ENCODE peak calls at places on chromosome 14, in six cellular contexts. L, W, M, Z, A and D are unnamed samples.

GRCh38 chr14:32013083-32013482 is 64.0 kb upstream of the ARHGAP5 start:
- DNase-seq in L (no peak), Z (no peak), A (peak), W (no peak), M (peak), D (no peak)

GRCh38 chr14:36217732-36218131 is 41.2 kb upstream of the PTCSC3 start:
- DNase-seq in W (no peak), M (no peak), A (no peak), L (no peak), Z (peak), D (peak)

GRCh38 chr14:103543140-103543539 is 14.1 kb downstream of the TRMT61A start:
- DNase-seq in L (no peak), Z (no peak), W (no peak), A (no peak), M (no peak), D (no peak)

GRCh38 chr14:96631030-96631429 is 128.8 kb downstream of the PAPOLA start:
- DNase-seq in M (no peak), A (no peak), L (no peak), Z (no peak), W (no peak), D (no peak)

GRCh38 chr14:103858063-103858820 is 10.9 kb upstream of the PPP1R13B start:
- DNase-seq in W (no peak), A (no peak), Z (no peak), M (no peak), L (no peak), D (no peak)

GRCh38 chr14:106083082-106083481 is 556.7 kb downstream of the TMEM121 start:
- DNase-seq in Z (no peak), A (no peak), M (no peak), L (no peak), W (no peak), D (peak)

GRCh38 chr14:19799880-19800279 is 3.7 kb upstream of the OR4N2 start:
- DNase-seq in M (no peak), A (no peak), L (no peak), Z (no peak), W (no peak), D (no peak)

GRCh38 chr14:21308132-21308478 is 28.2 kb downstream of the RPGRIP1 start:
- DNase-seq in A (no peak), M (peak), Z (no peak), W (no peak), L (no peak), D (no peak)

GRCh38 chr14:85250369-85250768 is 279.6 kb upstream of the FLRT2 start:
- DNase-seq in A (peak), W (no peak), L (no peak), Z (no peak), M (no peak), D (no peak)

GRCh38 chr14:103716091-103716801 is 636 bp downstream of the ZFYVE21 start:
- DNase-seq in W (peak), L (peak), M (no peak), Z (no peak), A (no peak), D (no peak)

GRCh38 chr14:77148510-77149231 is 7.1 kb upstream of the ZDHHC22 start:
- DNase-seq in W (no peak), L (no peak), A (no peak), Z (peak), M (peak), D (no peak)

GRCh38 chr14:72479471-72479931 is 414.4 kb downstream of the DPF3 start:
- DNase-seq in W (peak), M (no peak), A (peak), Z (no peak), L (no peak), D (peak)

GRCh38 chr14:23402296-23403138 is 5.6 kb downstream of the MYH6 start:
- DNase-seq in A (no peak), L (no peak), Z (no peak), W (no peak), M (no peak), D (no peak)
- TF ChIP-seq CTCF in A (no peak), L (no peak), Z (no peak), W (no peak), M (no peak), D (no peak)

GRCh38 chr14:56118611-56119181 is 485 bp downstream of the PELI2 start:
- DNase-seq in W (peak), Z (no peak), M (no peak), A (peak), L (peak), D (no peak)

GRCh38 chr14:56120091-56120632 is 2.0 kb downstream of the PELI2 start:
- DNase-seq in M (no peak), Z (peak), W (no peak), L (peak), A (peak), D (no peak)

GRCh38 chr14:56119221-56119967 is 1.2 kb downstream of the PELI2 start:
- DNase-seq in W (peak), Z (peak), M (peak), A (peak), L (peak), D (no peak)

GRCh38 chr14:56116128-56116900 is 1.9 kb upstream of the PELI2 start:
- DNase-seq in A (no peak), Z (no peak), W (peak), L (no peak), M (no peak), D (no peak)

GRCh38 chr14:56117765-56118610 is at the start of gene PELI2:
- DNase-seq in M (peak), Z (peak), A (peak), L (peak), W (peak), D (peak)
- TF ChIP-seq CTCF in M (no peak), Z (no peak), A (peak), L (no peak), W (no peak), D (no peak)

DNA sequence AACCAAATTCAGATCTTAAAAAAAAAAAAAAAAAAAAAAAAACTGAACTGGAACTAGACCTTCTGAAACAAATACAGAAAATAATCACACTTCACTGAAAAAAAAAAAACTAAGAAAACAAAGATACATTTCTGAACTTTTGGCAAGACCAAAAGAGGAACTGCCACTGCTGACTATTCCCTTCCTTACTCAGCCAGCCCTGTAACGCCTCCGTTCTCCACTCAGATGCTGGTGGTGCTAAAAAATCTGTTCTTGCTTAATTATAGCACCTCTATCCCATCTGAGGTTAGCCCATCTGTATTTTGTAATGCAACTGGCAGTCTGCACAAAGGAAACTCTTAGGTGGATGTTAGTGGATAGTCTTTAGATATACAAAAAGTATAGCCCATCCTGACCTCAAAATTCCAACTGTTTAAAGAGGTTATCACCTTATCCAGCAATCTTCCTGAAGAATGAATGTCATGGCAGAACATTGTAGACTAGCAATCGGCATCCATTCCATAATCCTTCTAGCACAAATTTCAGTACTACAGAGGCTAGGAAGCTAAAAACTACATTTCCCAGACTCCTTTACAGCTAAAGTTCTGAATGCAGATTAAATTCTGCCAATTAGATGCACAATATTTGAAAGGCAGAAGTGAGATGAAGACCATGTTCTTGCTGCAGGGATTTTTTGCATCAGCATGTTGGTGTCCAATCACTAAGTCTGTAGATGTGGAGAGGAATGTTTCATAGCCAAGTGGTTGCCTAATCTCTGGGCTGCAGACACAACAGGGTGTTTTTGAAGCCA is 5.8 kb downstream of the MAP3K9 start:
- DNase-seq in Z (no peak), M (no peak), L (no peak), W (no peak), A (no peak), D (no peak)
- TF ChIP-seq CTCF in Z (no peak), M (no peak), L (no peak), W (no peak), A (no peak), D (no peak)

DNA sequence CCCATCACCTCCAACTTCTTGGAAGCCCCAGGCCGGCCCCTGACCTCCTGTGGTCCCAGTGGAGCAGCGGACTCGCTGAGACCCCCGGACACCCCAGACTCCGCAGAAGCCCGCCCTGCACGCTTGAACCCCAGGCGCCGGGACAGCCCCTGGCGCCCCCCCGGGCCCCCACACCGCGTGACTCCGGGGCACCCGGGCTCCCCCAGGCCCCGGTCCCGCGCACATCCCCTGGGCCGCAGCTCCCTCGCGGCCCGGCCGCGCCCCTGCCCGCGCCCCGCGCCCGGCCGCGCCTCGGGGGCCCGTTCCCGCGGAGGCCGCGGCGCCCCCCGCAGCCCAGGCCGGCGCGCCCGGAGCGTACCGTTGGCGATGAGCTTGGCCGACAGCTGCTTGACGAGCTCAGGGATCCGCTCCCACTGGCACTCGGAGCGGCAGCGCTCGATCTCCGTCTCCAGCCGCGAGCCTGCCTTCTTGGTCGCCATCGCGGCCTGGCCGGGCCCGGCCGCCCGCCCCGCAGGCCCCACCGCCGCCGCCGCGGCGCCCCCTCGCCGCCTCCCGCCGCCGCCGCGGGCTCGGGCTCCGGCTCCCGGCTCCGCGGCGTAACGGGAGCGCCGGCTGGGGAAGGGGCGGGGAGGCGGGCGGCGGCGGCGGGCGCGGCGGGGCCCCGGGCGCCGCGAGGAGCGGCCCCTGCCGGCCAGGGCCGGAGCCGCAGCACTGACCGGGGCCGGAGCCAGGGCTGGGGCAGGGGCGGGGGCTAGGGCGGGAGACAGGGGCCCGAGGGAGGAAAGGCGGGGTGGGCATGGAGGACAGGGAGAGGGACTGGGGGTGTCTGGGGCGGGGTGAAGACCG is at the start of gene TTC7B:
- DNase-seq in Z (no peak), L (no peak), M (no peak), W (peak), A (peak), D (peak)
- TF ChIP-seq CTCF in Z (no peak), L (no peak), M (peak), W (no peak), A (peak), D (peak)

GRCh38 chr14:51365241-51365940 is 125.3 kb downstream of the TMX1 start:
- DNase-seq in W (no peak), A (no peak), Z (peak), L (no peak), M (no peak), D (no peak)

GRCh38 chr14:51370758-51371386 is 130.8 kb downstream of the TMX1 start:
- DNase-seq in L (no peak), Z (peak), M (no peak), A (no peak), W (no peak), D (no peak)

GRCh38 chr14:51367600-51367931 is 127.5 kb downstream of the TMX1 start:
- DNase-seq in Z (peak), M (no peak), L (no peak), W (no peak), A (no peak), D (peak)

GRCh38 chr14:51368721-51369163 is 128.7 kb downstream of the TMX1 start:
- DNase-seq in W (no peak), L (no peak), Z (peak), A (no peak), M (no peak), D (peak)

GRCh38 chr14:51369814-51370213 is 129.8 kb downstream of the TMX1 start:
- DNase-seq in M (peak), L (no peak), A (no peak), W (peak), Z (peak), D (peak)
- TF ChIP-seq CTCF in M (peak), L (no peak), A (peak), W (peak), Z (peak), D (peak)

GRCh38 chr14:70013269-70013873 is 134.2 kb downstream of the SMOC1 start:
- DNase-seq in Z (peak), W (peak), A (peak), L (peak), M (peak), D (peak)
- TF ChIP-seq CTCF in Z (peak), W (peak), A (peak), L (peak), M (peak), D (peak)

DNA sequence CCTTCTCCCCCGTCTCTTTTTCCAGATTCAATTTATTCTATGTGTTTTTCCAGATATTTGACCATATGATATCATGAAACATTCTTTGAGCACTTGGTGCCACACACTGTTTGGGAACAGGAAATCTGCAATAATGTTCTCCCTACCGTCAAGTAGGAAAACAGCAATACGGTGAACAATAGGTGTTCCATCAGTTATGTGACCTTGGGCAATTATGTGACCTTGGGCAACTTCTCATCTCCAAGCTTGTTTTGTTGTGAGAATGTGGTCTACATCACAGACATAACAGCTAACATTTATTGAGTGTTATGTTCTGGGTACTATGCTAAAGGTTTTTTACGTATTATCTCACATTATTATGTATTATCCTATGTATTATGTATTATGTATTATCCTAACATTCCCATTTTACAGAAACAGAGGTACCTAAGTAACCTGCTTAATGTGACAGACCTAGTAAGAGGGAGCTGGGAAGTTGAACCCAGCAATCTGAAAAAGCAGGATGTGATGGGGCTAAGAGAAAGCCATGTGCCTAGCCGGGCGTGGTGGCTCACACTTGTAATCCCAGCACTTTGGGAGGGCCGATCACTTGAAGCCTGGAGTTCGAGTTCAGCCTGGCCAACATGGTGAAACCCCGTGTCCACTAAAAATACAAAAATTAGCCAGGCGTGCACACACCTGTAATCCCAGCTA is 1.2 kb upstream of the NEK9 start:
- DNase-seq in M (no peak), Z (no peak), L (no peak), W (no peak), A (no peak), D (no peak)
- TF ChIP-seq CTCF in M (no peak), Z (no peak), L (no peak), W (no peak), A (no peak), D (no peak)

GRCh38 chr14:64968651-64969050 is 3.5 kb downstream of the RAB15 start:
- DNase-seq in M (no peak), W (no peak), Z (no peak), A (peak), L (no peak), D (no peak)
- TF ChIP-seq CTCF in M (no peak), W (no peak), Z (no peak), A (no peak), L (no peak), D (no peak)